ENCODE peak calls at places on chromosomes 1 and 21, in five cellular contexts. P, R, M, F and H are unnamed samples. For H3K36me3, the result is how much of the 10 kb centered on the place peaks cover.

GRCh38 chr1:204775546-204775945 is 90.0 kb upstream of the LRRN2 start:
- DNase-seq in P (no peak), F (no peak), R (no peak), M (no peak), H (no peak)

GRCh38 chr21:15164678-15165303 is 100.0 kb upstream of the NRIP1 start:
- DNase-seq in P (no peak), M (no peak), R (no peak), F (peak), H (no peak)

GRCh38 chr21:36236052-36236730 is 79.6 kb downstream of the DOP1B start:
- DNase-seq in R (no peak), M (no peak), P (no peak), F (no peak), H (no peak)

GRCh38 chr1:206074839-206075238 is 21.9 kb downstream of the RHEX start:
- DNase-seq in P (no peak), F (peak), M (no peak), R (no peak), H (no peak)

GRCh38 chr21:30984897-30985296 is 53.4 kb downstream of the KRTAP19-8 start:
- DNase-seq in F (no peak), M (no peak), P (no peak), R (no peak), H (no peak)

GRCh38 chr1:244674446-244674845 is 21.5 kb downstream of the DESI2 start:
- DNase-seq in R (no peak), P (no peak), M (no peak), F (no peak), H (no peak)

GRCh38 chr1:76625887-76626286 is 241.4 kb upstream of the ST6GALNAC5 start:
- DNase-seq in P (no peak), M (no peak), R (no peak), F (no peak), H (no peak)

GRCh38 chr1:51316113-51316763 is 14.1 kb downstream of the TTC39A start:
- DNase-seq in M (no peak), F (no peak), P (no peak), R (no peak), H (no peak)

GRCh38 chr1:192201303-192201702 is 43.0 kb downstream of the RGS18 start:
- DNase-seq in R (no peak), F (no peak), M (no peak), P (no peak), H (no peak)

GRCh38 chr21:44926364-44927101 is 5.8 kb upstream of the ITGB2 start:
- DNase-seq in M (no peak), F (peak), R (no peak), P (peak), H (peak)

GRCh38 chr21:44927259-44927586 is 6.5 kb upstream of the ITGB2 start:
- DNase-seq in P (peak), M (no peak), F (no peak), R (no peak), H (no peak)

GRCh38 chr21:44929799-44930542 is 9.3 kb upstream of the ITGB2 start:
- DNase-seq in R (peak), F (no peak), M (no peak), P (no peak), H (no peak)

GRCh38 chr21:44929242-44929798 is 8.6 kb upstream of the ITGB2 start:
- DNase-seq in P (no peak), R (no peak), F (no peak), M (no peak), H (no peak)

DNA sequence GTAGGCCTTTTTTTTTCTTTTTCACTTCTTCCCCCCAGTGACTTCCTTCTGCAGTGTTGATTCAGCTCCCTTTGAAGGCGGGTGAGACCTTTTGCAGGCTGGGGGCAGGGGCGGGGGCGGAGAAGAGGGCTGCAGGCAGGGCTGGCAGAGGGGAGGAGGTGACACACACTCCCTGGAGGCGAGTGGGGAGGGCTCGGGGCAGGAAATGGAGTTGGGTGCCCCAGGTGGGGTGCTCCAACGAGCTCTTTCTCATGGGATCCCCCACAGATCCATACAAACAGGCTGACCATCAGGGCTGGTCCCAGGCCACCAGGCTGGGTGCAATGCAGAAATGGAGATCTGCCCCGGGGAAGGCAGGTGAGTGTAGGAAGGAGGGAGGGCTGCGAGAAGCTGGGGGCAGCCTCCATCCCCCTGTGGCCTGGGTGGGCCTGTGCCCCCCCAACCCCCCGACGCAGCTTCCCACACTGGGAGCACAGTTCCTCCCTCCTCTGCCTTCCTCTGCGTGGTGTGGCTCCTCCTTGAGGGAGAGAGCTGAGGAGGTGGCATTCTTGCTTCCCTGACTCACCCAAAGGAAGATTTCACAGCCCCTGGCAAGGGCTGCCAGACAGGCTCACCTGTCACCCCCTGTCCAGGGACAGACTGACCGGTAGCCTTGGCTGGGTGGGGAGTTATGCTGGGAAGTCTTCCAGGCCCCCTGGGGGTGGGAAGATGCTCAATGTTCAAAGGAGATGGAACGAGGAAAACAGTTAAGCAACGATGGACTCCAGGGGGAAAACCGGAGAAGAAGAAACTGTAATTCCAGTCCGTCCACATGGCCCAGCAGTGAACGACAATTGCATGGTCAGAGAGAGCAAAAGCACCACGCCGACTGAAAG is 7.1 kb upstream of the ITGB2 start:
- DNase-seq in F (peak), P (peak), R (peak), M (no peak), H (peak)
- H3K4me3 ChIP-seq in F (no peak), P (peak), R (peak), M (peak), H (no peak)

GRCh38 chr1:35439626-35440025 is 117.6 kb downstream of the KIAA0319L start:
- DNase-seq in R (no peak), M (no peak), P (no peak), F (no peak), H (no peak)

GRCh38 chr1:35441926-35442579 is 115.2 kb downstream of the KIAA0319L start:
- DNase-seq in M (no peak), P (no peak), F (no peak), R (no peak), H (no peak)

GRCh38 chr1:35444519-35444774 is 112.8 kb downstream of the KIAA0319L start:
- DNase-seq in P (no peak), M (no peak), R (no peak), F (no peak), H (no peak)

GRCh38 chr1:35443768-35444518 is 113.3 kb downstream of the KIAA0319L start:
- DNase-seq in M (no peak), P (no peak), R (no peak), F (peak), H (peak)

DNA sequence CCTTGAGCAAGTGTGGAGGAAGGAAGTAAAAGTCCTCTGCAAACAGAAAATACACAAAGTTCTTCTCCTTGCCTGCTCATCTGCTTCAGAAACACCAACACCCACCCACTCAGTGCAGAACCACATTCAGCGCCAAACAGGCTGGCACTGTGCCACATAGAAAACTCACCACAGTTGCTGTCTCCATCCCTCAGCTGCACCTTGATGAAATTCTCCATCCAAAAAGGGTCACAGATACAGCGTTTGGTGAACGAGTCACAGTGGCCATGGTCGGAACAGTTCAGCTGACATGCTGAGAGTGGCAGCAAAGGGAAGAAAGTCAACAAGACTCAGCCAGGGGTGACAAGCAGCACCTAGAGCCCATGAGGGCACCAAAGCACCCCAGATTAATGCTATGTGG is 114.5 kb downstream of the KIAA0319L start:
- DNase-seq in M (no peak), F (no peak), P (peak), R (no peak), H (no peak)
- H3K36me3 ChIP-seq in M (half or more), F (under half), P (under half), R (under half), H (under half)

DNA sequence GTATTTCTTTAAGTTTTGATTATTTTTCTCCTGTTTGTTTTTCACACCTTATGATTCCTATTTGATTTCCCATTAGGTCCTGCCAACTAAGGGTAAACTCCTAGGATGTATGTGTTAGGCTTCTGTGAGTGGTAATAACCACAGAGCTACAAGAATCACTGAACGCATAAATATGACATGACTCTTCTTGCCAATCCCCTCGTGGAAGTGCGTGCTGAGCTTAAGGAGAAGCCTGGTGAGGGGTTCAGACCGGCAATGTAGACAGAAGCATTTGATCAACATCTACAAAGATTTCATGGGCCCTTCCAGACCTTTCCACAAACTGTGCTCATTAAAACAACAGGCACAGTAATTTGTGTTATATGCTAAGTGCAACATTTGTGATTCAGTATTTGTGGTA is 273.8 kb upstream of the SNX7 start:
- DNase-seq in F (no peak), P (no peak), M (no peak), R (no peak), H (no peak)
- H3K4me3 ChIP-seq in F (no peak), P (no peak), M (no peak), R (no peak), H (no peak)

GRCh38 chr21:41800425-41801186 is 33.8 kb upstream of the RIPK4 start:
- DNase-seq in P (no peak), F (no peak), R (no peak), M (no peak), H (no peak)
- H3K36me3 ChIP-seq in P (under half), F (under half), R (under half), M (under half), H (under half)

GRCh38 chr1:207883104-207883651 is 27.7 kb downstream of the CD34 start:
- DNase-seq in P (no peak), F (no peak), M (no peak), R (no peak), H (no peak)
- H3K4me3 ChIP-seq in P (peak), F (no peak), M (no peak), R (peak), H (no peak)

DNA sequence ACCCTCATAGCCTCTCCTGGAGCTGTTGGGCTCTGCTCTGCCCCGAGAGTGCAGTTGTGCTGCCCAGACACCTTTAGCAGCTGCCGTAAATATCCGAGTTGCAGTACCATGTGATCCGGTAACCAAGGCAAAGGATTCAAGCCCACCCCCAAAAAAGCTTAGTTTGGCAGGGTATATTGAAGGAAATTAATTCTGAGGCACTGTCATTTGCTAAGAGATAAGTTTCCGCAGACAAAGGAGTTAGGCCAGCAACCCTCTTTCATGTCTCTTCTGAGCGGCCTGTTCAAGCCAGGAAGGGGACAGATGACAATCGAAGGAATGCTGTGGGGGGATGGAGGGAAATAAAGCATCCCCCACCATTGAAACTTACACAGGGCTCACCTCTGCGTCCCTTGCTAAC is 43.4 kb upstream of the HMGN1 start:
- DNase-seq in F (no peak), P (no peak), R (no peak), M (no peak), H (no peak)
- H3K36me3 ChIP-seq in F (under half), P (under half), R (under half), M (half or more), H (under half)

DNA sequence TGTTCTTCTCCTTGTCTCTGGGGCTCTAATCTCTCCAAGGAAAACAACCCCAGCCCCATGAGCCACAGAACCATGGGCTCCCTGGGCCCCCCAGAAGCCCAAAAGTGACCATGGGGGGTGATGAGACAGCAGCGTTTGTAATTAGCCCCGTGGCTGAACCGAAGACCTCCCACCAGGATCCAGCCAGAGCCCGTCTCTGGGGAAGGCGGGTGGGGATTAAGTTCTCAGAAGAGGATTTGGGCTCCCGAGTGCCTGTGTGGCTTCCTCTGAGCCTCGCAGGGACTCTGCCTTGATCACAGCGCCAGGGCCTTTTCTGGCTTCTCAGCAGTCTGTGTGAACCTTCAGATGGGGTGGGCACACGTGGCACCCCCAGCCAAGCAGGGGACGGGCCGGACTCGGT is 77.0 kb downstream of the ALPL start:
- DNase-seq in P (no peak), M (no peak), R (no peak), F (no peak), H (peak)
- H3K4me3 ChIP-seq in P (no peak), M (no peak), R (no peak), F (no peak), H (no peak)

GRCh38 chr21:46125846-46126301 is 28.0 kb downstream of the COL6A2 start:
- DNase-seq in M (peak), F (no peak), R (no peak), P (no peak), H (peak)

GRCh38 chr21:46124926-46125845 is 27.3 kb downstream of the COL6A2 start:
- DNase-seq in R (no peak), P (no peak), M (peak), F (no peak), H (peak)

GRCh38 chr21:46128106-46128982 is 27.0 kb downstream of the FTCD start:
- DNase-seq in F (no peak), P (no peak), R (no peak), M (peak), H (no peak)

GRCh38 chr21:46127239-46128105 is 27.9 kb downstream of the FTCD start:
- DNase-seq in R (no peak), M (no peak), F (no peak), P (no peak), H (peak)

GRCh38 chr21:46126321-46127238 is 28.7 kb downstream of the COL6A2 start:
- DNase-seq in F (no peak), R (no peak), P (no peak), M (peak), H (peak)
- H3K36me3 ChIP-seq in F (under half), R (under half), P (under half), M (half or more), H (under half)

GRCh38 chr1:2061065-2061778 is 11.0 kb downstream of the PRKCZ start:
- DNase-seq in R (no peak), F (no peak), P (no peak), M (no peak), H (no peak)
- H3K4me3 ChIP-seq in R (no peak), F (no peak), P (no peak), M (no peak), H (no peak)

GRCh38 chr1:202584707-202585590 is 125.3 kb downstream of the SYT2 start:
- DNase-seq in P (no peak), M (no peak), F (no peak), R (no peak), H (no peak)
- H3K36me3 ChIP-seq in P (under half), M (under half), F (under half), R (under half), H (under half)